ENCODE peak calls at places on chromosome 21, in nine cellular contexts. U is A549; B is uterus; I is PC-3; N is ovary; F is PC-9; Q is adipocyte; X is CD8-positive, alpha-beta T cell; Z is heart left ventricle. A is an unnamed sample.

GRCh38 chr21:36347962-36348328 is 27.9 kb downstream of the MORC3 start:
- DNase-seq in B (no peak), X (no peak), Q (peak; percentile 37), N (no peak), U (no peak), Z (no peak), F (no peak), I (peak; percentile 17), A (no peak)

GRCh38 chr21:44911384-44912157 is 9.1 kb downstream of the ITGB2 start:
- DNase-seq in X (peak; percentile 26), U (no peak), Q (no peak), B (peak; percentile 31), Z (peak; percentile 69), F (peak; percentile 84), N (no peak), I (peak; percentile 92), A (peak; percentile 94)

GRCh38 chr21:33478858-33479678 is 706 bp downstream of the TMEM50B start:
- DNase-seq in B (no peak), Z (peak; percentile 30), N (peak; percentile 32), X (peak; percentile 6), U (no peak), Q (peak; percentile 76), F (peak; percentile 28), I (peak; percentile 33), A (no peak)

GRCh38 chr21:46027855-46028493 is 46.4 kb downstream of the COL6A1 start:
- DNase-seq in B (peak; percentile 81), N (peak; percentile 79), U (no peak), Z (peak; percentile 32), X (no peak), I (no peak), Q (peak; percentile 72), F (no peak), A (no peak)

GRCh38 chr21:26758083-26758861 is 86.9 kb downstream of the ADAMTS1 start:
- DNase-seq in F (no peak), X (no peak), B (no peak), N (no peak), Z (no peak), Q (no peak), I (no peak), U (no peak), A (no peak)

GRCh38 chr21:46294647-46295176 is 8.6 kb downstream of the YBEY start:
- DNase-seq in B (no peak), N (no peak), Q (peak; percentile 54), Z (peak; percentile 33), U (no peak), F (peak; percentile 20), X (no peak), I (no peak), A (no peak)

GRCh38 chr21:28779914-28780313 is 212.8 kb downstream of the LTN1 start:
- DNase-seq in B (no peak), U (no peak), Q (no peak), X (no peak), N (no peak), F (no peak), Z (no peak), I (peak; percentile 33), A (no peak)

GRCh38 chr21:17454315-17455027 is 58.4 kb upstream of the CXADR start:
- DNase-seq in Z (no peak), Q (peak; percentile 79), F (peak; percentile 79), B (peak; percentile 71), U (peak; percentile 57), N (peak; percentile 40), I (peak; percentile 66), X (no peak), A (no peak)

GRCh38 chr21:46195595-46196195 is 11.4 kb upstream of the SPATC1L start:
- DNase-seq in I (no peak), Z (no peak), N (no peak), F (no peak), U (no peak), Q (no peak), B (peak; percentile 9), X (no peak), A (no peak)

DNA sequence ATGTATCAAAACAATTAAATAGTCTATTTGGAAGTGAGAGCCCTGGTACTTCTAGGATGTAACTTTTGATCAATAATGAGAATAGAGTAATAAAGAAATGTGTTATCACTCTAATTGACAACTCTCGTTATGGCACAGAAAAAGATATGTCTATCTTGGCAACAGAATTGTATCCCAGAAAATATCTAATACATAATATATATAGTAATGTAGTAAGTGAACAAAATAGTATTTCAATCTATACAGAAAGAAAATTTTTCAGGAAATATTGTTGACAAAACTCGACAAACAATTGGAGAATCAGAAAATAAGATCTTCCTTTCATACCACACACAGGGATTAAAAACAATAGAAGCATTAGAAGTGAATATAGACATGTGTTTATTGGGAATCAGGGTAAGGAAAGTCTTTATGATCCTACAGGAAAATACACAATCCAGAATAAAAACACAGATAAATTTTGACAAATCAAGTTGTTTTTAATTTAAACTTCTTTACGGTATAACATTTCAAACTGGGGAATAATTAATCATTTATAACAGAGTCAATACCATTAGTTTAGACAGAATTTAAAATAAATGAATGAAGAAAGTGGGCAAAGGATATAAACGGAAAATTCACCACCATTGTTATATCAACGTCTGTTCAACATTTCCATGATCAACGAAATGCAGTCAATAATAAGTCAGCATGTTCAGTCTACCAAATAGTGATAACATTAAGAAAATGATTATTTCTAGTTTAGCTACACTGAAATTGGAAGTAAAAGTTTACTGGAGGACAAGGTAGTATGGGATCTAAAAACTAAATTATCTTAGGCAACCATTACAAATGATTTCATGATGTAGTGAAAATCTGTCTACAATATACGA is 1526.5 kb upstream of the TPTE start:
- DNase-seq in Z (no peak), N (no peak), X (no peak), Q (no peak), F (no peak), I (peak; percentile 2), B (no peak), U (no peak), A (no peak)
- H3K9me3 ChIP-seq in Z (no peaks in the 10 kb centered on the region), N (no peaks in the 10 kb centered on the region), X (no peaks in the 10 kb centered on the region), Q (no peaks in the 10 kb centered on the region), F (no peaks in the 10 kb centered on the region), I (no peaks in the 10 kb centered on the region), B (no peaks in the 10 kb centered on the region), U (no peaks in the 10 kb centered on the region), A (no peaks in the 10 kb centered on the region)

DNA sequence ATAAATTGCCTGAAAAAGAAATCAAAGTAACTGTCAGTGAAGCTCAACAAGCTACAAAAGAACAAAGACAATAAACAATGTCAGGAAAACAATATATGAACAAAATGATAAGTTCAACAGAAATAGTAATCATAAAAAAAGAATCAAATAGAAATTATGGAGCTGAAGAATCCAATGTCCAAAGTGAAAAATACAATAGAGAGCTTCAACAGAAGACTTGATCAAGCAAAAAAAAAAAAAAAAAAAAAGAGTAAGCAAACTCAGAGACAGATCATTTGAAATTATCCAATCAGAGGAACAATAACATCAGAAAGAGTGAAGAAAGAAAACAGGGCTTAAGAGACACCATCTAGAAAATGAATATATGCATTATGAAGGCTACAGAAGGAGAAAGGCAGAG is 251.4 kb upstream of the SAMSN1 start:
- DNase-seq in X (no peak), Q (no peak), U (no peak), N (no peak), B (no peak), Z (no peak), I (no peak), F (no peak), A (no peak)
- H3K9me3 ChIP-seq in X (peaks cover 6% of the 10 kb centered on the region), Q (peaks cover 19% of the 10 kb centered on the region), U (no peaks in the 10 kb centered on the region), N (no peaks in the 10 kb centered on the region), B (no peaks in the 10 kb centered on the region), Z (no peaks in the 10 kb centered on the region), I (peaks cover 16% of the 10 kb centered on the region), F (peaks cover 10% of the 10 kb centered on the region), A (no peaks in the 10 kb centered on the region)

GRCh38 chr21:25370311-25370744 is 237.0 kb downstream of the MRPL39 start:
- DNase-seq in F (no peak), N (no peak), Z (no peak), X (no peak), B (no peak), I (peak; percentile 97), U (no peak), Q (peak; percentile 82), A (no peak)

GRCh38 chr21:25369524-25370300 is 237.6 kb downstream of the MRPL39 start:
- DNase-seq in B (no peak), X (no peak), N (no peak), Z (no peak), Q (peak; percentile 38), F (no peak), I (peak; percentile 90), U (no peak), A (no peak)

GRCh38 chr21:25375675-25376074 is 231.6 kb downstream of the MRPL39 start:
- DNase-seq in X (no peak), I (no peak), Q (peak; percentile 61), U (no peak), Z (no peak), N (no peak), F (no peak), B (no peak), A (no peak)

GRCh38 chr21:25371831-25372434 is 235.3 kb downstream of the MRPL39 start:
- DNase-seq in F (no peak), B (no peak), I (no peak), U (no peak), N (no peak), Z (no peak), Q (no peak), X (no peak), A (no peak)

DNA sequence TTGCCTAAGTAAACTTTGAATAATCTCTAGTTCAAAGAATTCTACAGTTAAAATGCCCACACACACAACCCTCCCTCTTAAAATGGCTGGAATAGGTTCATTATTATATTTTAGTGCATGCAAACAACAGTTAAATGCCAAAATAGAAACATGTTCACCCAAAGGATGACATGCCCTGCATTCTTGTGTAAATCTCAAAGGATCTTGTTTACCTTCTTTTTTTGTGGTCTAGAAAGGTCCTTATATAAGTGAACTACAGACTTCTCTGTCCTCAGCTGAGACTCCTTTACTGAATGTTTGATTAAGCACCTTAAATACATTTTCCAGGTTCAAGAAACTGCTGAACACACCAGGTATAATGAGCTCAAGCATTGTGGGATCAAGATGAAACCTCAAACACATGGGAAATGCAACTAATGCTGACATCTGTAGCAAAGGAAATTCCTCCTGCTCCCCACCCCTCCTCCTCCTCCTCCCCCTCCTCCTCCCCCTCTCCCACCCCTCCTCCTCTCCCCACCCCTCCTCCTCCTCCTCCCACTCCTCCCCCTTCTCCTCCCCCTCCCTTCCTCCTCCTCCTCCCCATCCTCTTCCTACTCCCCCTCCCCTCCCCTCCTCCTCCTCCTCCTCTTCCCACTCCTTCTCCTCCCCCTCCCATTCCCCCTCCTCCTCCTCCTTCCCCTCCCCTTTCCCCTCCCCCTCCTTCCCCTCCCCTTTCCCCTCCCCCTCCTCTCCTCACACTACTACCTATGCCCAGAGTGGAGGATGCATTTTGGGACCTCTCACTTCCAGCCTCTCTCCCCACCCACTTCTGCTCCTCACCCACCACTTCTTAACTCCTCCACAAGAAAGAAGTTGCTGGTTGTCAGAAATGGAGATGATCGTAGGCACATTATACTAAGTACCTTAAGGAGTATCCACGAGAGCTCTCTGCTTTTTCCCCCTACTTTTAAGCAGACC is 233.9 kb downstream of the MRPL39 start:
- DNase-seq in Q (no peak), X (no peak), U (no peak), Z (no peak), I (peak; percentile 65), F (no peak), B (no peak), N (no peak), A (no peak)
- H3K9me3 ChIP-seq in Q (no peaks in the 10 kb centered on the region), X (no peaks in the 10 kb centered on the region), U (no peaks in the 10 kb centered on the region), Z (no peaks in the 10 kb centered on the region), I (no peaks in the 10 kb centered on the region), F (no peaks in the 10 kb centered on the region), B (no peaks in the 10 kb centered on the region), N (no peaks in the 10 kb centered on the region), A (peaks cover 5% of the 10 kb centered on the region)

DNA sequence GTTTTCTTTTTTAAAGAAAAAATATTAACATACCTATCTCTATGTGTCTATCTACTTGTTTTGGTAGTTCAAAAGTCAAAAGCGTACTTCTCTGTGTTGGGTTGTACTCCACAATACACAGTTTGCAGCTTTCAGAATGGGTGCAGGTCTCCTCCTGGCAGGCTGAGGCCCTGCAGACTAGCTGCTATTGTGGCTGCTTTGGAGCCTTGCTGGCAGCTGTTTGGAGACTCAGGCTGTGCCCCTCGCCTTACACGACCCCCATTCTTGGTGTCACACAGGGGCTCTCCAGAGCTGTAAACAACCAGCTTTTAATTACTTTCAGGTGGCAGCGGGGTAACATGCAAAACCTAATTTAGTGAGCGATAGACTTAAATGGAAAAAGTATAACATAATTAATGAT is 160.4 kb downstream of the DSCAM start:
- DNase-seq in F (no peak), B (no peak), X (no peak), Q (no peak), N (no peak), Z (no peak), I (no peak), U (no peak), A (no peak)
- H3K9me3 ChIP-seq in F (no peaks in the 10 kb centered on the region), B (no peaks in the 10 kb centered on the region), X (no peaks in the 10 kb centered on the region), Q (no peaks in the 10 kb centered on the region), N (no peaks in the 10 kb centered on the region), Z (no peaks in the 10 kb centered on the region), I (peaks cover 13% of the 10 kb centered on the region), U (no peaks in the 10 kb centered on the region), A (no peaks in the 10 kb centered on the region)